ENCODE peak calls at places on chromosomes 7 and 10, in eight cellular contexts. X, R, Z, D, I, P, Y and M are unnamed samples.
A peak's percentile ranks its signal among the peaks of the same experiment; 100 is the strongest.

GRCh38 chr7:28623105-28623730 is 210.9 kb downstream of the CREB5 start:
- DNase-seq in I (no peak), Y (peak; percentile 68), P (no peak), R (peak; percentile 12), D (peak; percentile 63), X (no peak), Z (no peak), M (no peak)

GRCh38 chr7:69791739-69792138 is 193.5 kb downstream of the AUTS2 start:
- DNase-seq in R (no peak), Y (no peak), I (no peak), D (no peak), X (no peak), Z (no peak), P (no peak), M (no peak)

GRCh38 chr10:47095211-47095610 is 184.0 kb downstream of the PTPN20 start:
- DNase-seq in P (no peak), X (no peak), I (no peak), R (no peak), Z (no peak), D (no peak), Y (no peak), M (no peak)

GRCh38 chr10:17200885-17201164 is 647 bp downstream of the TRDMT1 start:
- DNase-seq in X (peak; percentile 60), I (no peak), P (peak; percentile 34), R (peak; percentile 57), Z (no peak), Y (peak; percentile 54), D (peak; percentile 71), M (no peak)

GRCh38 chr7:57210212-57210611 is 78.0 kb upstream of the ZNF479 start:
- DNase-seq in X (no peak), I (no peak), Z (peak; percentile 43), P (peak; percentile 9), R (no peak), D (no peak), Y (no peak), M (no peak)

GRCh38 chr7:78134256-78134655 is 335.7 kb downstream of the PHTF2 start:
- DNase-seq in R (peak; percentile 62), I (peak; percentile 68), X (no peak), D (peak; percentile 69), Z (no peak), Y (peak; percentile 73), P (no peak), M (peak; percentile 56)

GRCh38 chr10:69482125-69482524 is 30.9 kb downstream of the TSPAN15 start:
- DNase-seq in D (no peak), I (no peak), Y (no peak), P (no peak), R (no peak), Z (no peak), X (no peak), M (no peak)

GRCh38 chr10:71778071-71778470 is 4.8 kb upstream of the VSIR start:
- DNase-seq in X (no peak), D (no peak), P (no peak), Z (peak; percentile 75), Y (no peak), R (no peak), I (no peak), M (no peak)

GRCh38 chr10:79127151-79127961 is 58.6 kb downstream of the ZMIZ1 start:
- DNase-seq in Z (no peak), I (peak; percentile 54), P (peak; percentile 97), X (peak; percentile 50), D (peak; percentile 89), Y (peak; percentile 91), R (peak; percentile 93), M (no peak)

GRCh38 chr10:73576178-73576889 is 14.8 kb downstream of the USP54 start:
- DNase-seq in Y (peak; percentile 96), X (peak; percentile 31), D (peak; percentile 94), I (peak; percentile 79), P (peak; percentile 46), R (peak; percentile 93), Z (no peak), M (no peak)
- TF ChIP-seq CTCF in Y (no peak), X (no peak), D (no peak), I (no peak), P (no peak), R (no peak), Z (no peak), M (no peak)

GRCh38 chr10:88083597-88083989 is 220.2 kb downstream of the PTEN start:
- DNase-seq in R (no peak), Y (no peak), D (no peak), X (no peak), Z (no peak), I (no peak), P (no peak), M (no peak)

GRCh38 chr10:88082806-88083596 is 219.6 kb downstream of the PTEN start:
- DNase-seq in X (no peak), P (no peak), Y (no peak), R (no peak), D (no peak), Z (no peak), I (no peak), M (no peak)

GRCh38 chr10:88081457-88082054 is 218.1 kb downstream of the PTEN start:
- DNase-seq in Y (peak; percentile 40), X (no peak), D (no peak), I (no peak), Z (no peak), P (no peak), R (no peak), M (no peak)

GRCh38 chr10:88080213-88080612 is 216.8 kb downstream of the PTEN start:
- DNase-seq in Y (peak; percentile 32), X (no peak), D (peak; percentile 34), Z (no peak), I (no peak), P (peak; percentile 49), R (no peak), M (no peak)

DNA sequence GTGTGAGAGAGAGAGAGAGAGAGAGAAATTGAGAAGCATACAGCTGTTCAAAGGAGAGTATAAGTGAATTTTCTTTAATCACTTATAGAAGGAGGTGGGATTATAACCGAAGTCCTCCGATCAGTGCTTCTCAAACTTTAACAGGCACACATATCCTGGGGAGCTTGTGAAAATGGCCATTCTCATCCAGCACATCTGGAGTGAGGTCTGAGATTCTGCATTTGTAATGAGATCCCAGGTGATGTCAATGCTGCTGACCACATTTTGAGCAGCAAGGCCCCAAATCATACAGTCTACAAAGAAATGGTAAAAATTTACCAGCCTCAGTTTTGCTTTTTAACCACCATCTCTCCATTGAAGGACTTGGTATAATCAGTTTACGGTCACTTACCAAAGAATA is 219.0 kb downstream of the PTEN start:
- DNase-seq in R (no peak), Y (no peak), P (no peak), Z (no peak), D (no peak), I (no peak), X (no peak), M (no peak)
- H3K4me3 ChIP-seq in R (no peak overlapping the region), Y (no peak overlapping the region), P (no peak overlapping the region), Z (no peak overlapping the region), D (no peak overlapping the region), I (no peak overlapping the region), X (no peak overlapping the region), M (no peak overlapping the region)

GRCh38 chr7:44760034-44760580 is 11.5 kb downstream of the ZMIZ2 start:
- DNase-seq in X (no peak), D (no peak), Z (peak; percentile 68), Y (no peak), I (no peak), P (no peak), R (no peak), M (no peak)
- TF ChIP-seq CTCF in X (no peak), D (no peak), Z (no peak), Y (no peak), I (no peak), P (no peak), R (no peak), M (no peak)

DNA sequence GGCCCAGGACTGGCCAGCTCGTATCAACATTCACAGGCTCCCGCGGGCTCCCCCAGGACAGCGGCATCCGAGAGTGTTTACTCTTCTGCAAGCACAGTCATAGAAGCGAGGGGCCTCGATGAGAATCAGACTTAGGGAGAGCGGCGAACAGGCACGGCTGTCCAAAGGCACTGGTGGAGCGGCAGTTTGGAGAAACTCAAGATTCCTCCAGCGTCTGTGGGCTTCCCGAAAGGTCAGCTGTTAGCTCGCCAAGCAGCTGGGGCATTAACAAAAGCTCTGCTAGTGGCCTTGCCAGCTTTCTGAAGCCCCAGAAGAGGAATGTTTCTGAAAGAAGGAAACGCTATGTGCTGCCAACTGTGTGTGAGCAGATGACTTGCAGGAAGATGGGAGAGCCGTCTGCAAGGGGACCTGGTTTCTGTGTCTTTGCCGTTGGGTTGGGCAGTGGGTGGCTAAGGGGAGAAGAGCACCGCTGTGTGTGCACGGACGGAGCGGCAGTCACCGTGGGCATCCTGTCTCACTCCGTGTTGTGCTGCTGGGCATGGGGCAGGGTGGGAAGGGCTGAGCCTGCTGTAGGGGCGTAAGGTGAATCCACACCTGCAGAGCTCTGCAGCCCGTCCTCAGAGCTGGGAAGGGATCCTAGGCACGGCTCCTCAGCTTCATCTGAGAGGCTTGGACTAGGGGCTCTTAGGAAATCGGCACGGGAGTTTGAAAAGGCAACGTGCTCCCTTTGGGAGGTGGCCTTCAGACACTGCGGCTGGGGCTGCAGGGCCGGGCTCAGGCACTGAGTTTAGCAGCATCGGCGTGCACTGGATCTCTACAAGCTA is 42.1 kb downstream of the AMZ1 start:
- DNase-seq in R (no peak), D (no peak), Z (peak; percentile 66), P (peak; percentile 24), X (no peak), Y (no peak), I (no peak), M (no peak)
- H3K4me3 ChIP-seq in R (no peak overlapping the region), D (no peak overlapping the region), Z (no peak overlapping the region), P (peak overlapping the region; percentile 1), X (no peak overlapping the region), Y (no peak overlapping the region), I (no peak overlapping the region), M (no peak overlapping the region)

GRCh38 chr10:120632047-120632446 is 175.0 kb downstream of the PLPP4 start:
- DNase-seq in P (no peak), Y (peak; percentile 21), D (no peak), R (no peak), Z (no peak), X (no peak), I (no peak), M (no peak)

GRCh38 chr10:120632936-120633335 is 175.9 kb downstream of the PLPP4 start:
- DNase-seq in X (no peak), P (no peak), Z (no peak), D (no peak), I (no peak), R (no peak), Y (no peak), M (no peak)

GRCh38 chr10:120630266-120630665 is 173.2 kb downstream of the PLPP4 start:
- DNase-seq in I (no peak), X (no peak), Z (no peak), R (no peak), P (no peak), D (no peak), Y (no peak), M (no peak)

DNA sequence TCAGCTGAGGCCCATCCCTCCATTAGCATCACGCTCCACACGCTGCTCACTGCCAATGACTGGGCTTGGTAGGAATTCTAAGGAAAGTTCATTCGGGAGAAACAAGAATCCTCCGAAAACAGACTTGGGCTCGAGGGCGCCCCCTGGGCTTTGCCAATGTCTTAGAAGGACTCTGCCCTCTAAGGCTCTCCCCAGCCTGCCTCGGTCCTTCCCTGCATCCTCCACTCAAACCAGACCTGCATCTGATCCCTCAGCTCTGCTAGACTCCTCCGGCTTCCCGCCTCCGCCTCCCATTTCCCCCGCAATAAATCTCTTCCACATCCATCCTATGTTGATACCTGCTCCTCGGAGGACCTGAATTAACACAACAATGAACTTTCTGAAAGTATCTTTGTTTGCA is 177.6 kb downstream of the PLPP4 start:
- DNase-seq in Y (no peak), X (no peak), Z (no peak), P (no peak), R (no peak), D (no peak), I (no peak), M (no peak)
- TF ChIP-seq CTCF in Y (no peak), X (no peak), Z (no peak), P (no peak), R (no peak), D (no peak), I (peak; percentile 3), M (peak; percentile 20)